ENCODE peak calls at places on chromosomes 7 and 10, in four cellular contexts. One of them, this sample, is unnamed.

GRCh38 chr10:28382520-28383269 is 79.8 kb upstream of the MPP7 start:
- DNase-seq in astrocyte: peak
- DNase-seq in HCT116: no peak
- DNase-seq in GM23248: peak
- DNase-seq in this sample: no peak

GRCh38 chr10:113177163-113177935 is 227.3 kb downstream of the TCF7L2 start:
- DNase-seq in astrocyte: no peak
- DNase-seq in HCT116: no peak
- DNase-seq in GM23248: no peak
- DNase-seq in this sample: no peak

GRCh38 chr10:25852364-25852941 is 81.6 kb upstream of the MYO3A start:
- DNase-seq in astrocyte: no peak
- DNase-seq in HCT116: no peak
- DNase-seq in GM23248: no peak
- DNase-seq in this sample: no peak

GRCh38 chr10:21668831-21669230 is 134.8 kb downstream of the MLLT10 start:
- DNase-seq in astrocyte: no peak
- DNase-seq in HCT116: no peak
- DNase-seq in GM23248: no peak
- DNase-seq in this sample: no peak

GRCh38 chr10:45160266-45160665 is 155.1 kb downstream of the OR13A1 start:
- DNase-seq in astrocyte: peak
- DNase-seq in HCT116: no peak
- DNase-seq in GM23248: peak
- DNase-seq in this sample: no peak

GRCh38 chr10:46289209-46289810 is 2.5 kb downstream of the ANTXRL start:
- DNase-seq in astrocyte: no peak
- DNase-seq in HCT116: no peak
- DNase-seq in GM23248: no peak
- DNase-seq in this sample: no peak

GRCh38 chr10:6221971-6222751 is 19.4 kb downstream of the PFKFB3 start:
- DNase-seq in astrocyte: peak
- DNase-seq in HCT116: no peak
- DNase-seq in GM23248: peak
- DNase-seq in this sample: no peak

GRCh38 chr7:134605978-134606923 is 40.4 kb upstream of the BPGM start:
- DNase-seq in astrocyte: peak
- DNase-seq in HCT116: peak
- DNase-seq in GM23248: peak
- DNase-seq in this sample: peak

GRCh38 chr10:79375321-79376077 is 28.2 kb downstream of the PPIF start:
- DNase-seq in astrocyte: peak
- DNase-seq in HCT116: no peak
- DNase-seq in GM23248: peak
- DNase-seq in this sample: no peak

GRCh38 chr7:21194936-21195335 is 232.9 kb upstream of the SP4 start:
- DNase-seq in astrocyte: no peak
- DNase-seq in HCT116: no peak
- DNase-seq in GM23248: no peak
- DNase-seq in this sample: no peak

GRCh38 chr7:157693071-157693520 is 356.3 kb downstream of the DNAJB6 start:
- DNase-seq in astrocyte: no peak
- DNase-seq in HCT116: no peak
- DNase-seq in GM23248: no peak
- DNase-seq in this sample: no peak

GRCh38 chr10:28137907-28138880 is 139.3 kb upstream of the ODAD2 start:
- DNase-seq in astrocyte: peak
- DNase-seq in HCT116: peak
- DNase-seq in GM23248: peak
- DNase-seq in this sample: no peak

GRCh38 chr7:123867220-123867619 is 22.3 kb downstream of the HYAL4 start:
- DNase-seq in astrocyte: no peak
- DNase-seq in HCT116: no peak
- DNase-seq in GM23248: peak
- DNase-seq in this sample: peak

GRCh38 chr10:8776926-8777625 is 722.6 kb downstream of the GATA3 start:
- DNase-seq in astrocyte: no peak
- DNase-seq in HCT116: no peak
- DNase-seq in GM23248: no peak
- DNase-seq in this sample: no peak

GRCh38 chr10:124732931-124733536 is 11.1 kb downstream of the FAM53B start:
- DNase-seq in astrocyte: peak
- DNase-seq in HCT116: no peak
- DNase-seq in GM23248: no peak
- DNase-seq in this sample: peak

GRCh38 chr10:52801951-52802350 is 29.4 kb upstream of the MBL2 start:
- DNase-seq in astrocyte: peak
- DNase-seq in HCT116: no peak
- DNase-seq in GM23248: peak
- DNase-seq in this sample: no peak

GRCh38 chr10:93462881-93463280 is 19.3 kb downstream of the MYOF start:
- DNase-seq in astrocyte: peak
- DNase-seq in HCT116: no peak
- DNase-seq in GM23248: peak
- DNase-seq in this sample: no peak

GRCh38 chr10:71945819-71946474 is 18.2 kb upstream of the CHST3 start:
- DNase-seq in astrocyte: no peak
- DNase-seq in HCT116: no peak
- DNase-seq in GM23248: no peak
- DNase-seq in this sample: no peak

GRCh38 chr10:36764823-36765222 is 360.6 kb upstream of the ANKRD30A start:
- DNase-seq in astrocyte: no peak
- DNase-seq in HCT116: no peak
- DNase-seq in GM23248: no peak
- DNase-seq in this sample: no peak

DNA sequence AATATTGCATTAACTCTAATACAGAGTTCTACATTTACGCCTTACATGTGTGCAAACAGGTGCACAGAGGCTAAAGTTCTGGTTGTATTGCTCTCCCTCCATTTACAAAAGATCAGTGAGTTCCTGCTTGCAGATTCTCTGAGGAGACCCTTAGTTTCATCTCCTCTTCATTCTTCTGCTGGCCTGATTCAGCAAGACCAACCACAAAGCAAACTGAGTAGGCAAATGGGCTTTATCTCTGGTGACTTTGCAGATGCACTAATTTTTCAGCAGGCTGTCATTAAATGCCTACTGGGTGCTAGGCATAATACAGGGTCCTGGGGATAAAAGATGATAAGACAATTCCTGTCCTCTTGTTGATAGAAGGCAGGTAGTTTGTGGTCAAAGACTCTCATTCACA is 56.4 kb downstream of the MET start:
- DNase-seq in astrocyte: no peak
- DNase-seq in HCT116: no peak
- DNase-seq in GM23248: no peak
- DNase-seq in this sample: peak
- H2AFZ ChIP-seq in astrocyte: no peak
- H2AFZ ChIP-seq in HCT116: no peak
- H2AFZ ChIP-seq in GM23248: no peak
- H2AFZ ChIP-seq in this sample: no peak

GRCh38 chr7:2979276-2979675 is 64.4 kb downstream of the CARD11 start:
- DNase-seq in astrocyte: no peak
- DNase-seq in HCT116: no peak
- DNase-seq in GM23248: no peak
- DNase-seq in this sample: peak
- H3K4me2 ChIP-seq in astrocyte: no peak
- H3K4me2 ChIP-seq in HCT116: no peak
- H3K4me2 ChIP-seq in GM23248: no peak
- H3K4me2 ChIP-seq in this sample: peak

DNA sequence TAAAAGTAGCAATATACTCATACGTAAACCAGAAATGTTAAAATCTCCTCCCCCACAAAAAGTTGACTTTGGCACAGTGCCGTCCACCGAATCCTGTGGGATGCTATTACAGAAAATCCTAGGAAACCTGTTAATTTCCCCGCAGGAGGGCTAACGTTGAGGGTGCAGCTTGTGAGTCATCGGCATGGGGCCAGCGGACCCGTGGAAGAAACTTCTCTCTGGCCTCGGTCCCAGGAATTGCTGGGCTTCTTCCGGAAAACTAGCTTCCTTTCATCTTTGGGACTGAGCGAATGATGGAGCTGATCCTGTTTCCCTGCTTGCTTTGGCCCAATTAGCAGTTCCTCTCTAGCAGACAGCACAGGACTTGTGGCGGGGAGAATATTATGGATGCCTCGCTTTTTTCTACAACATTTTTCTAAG is 13.4 kb downstream of the CRYGN start:
- DNase-seq in astrocyte: peak
- DNase-seq in HCT116: peak
- DNase-seq in GM23248: peak
- DNase-seq in this sample: no peak
- H2AFZ ChIP-seq in astrocyte: no peak
- H2AFZ ChIP-seq in HCT116: peak
- H2AFZ ChIP-seq in GM23248: no peak
- H2AFZ ChIP-seq in this sample: no peak

DNA sequence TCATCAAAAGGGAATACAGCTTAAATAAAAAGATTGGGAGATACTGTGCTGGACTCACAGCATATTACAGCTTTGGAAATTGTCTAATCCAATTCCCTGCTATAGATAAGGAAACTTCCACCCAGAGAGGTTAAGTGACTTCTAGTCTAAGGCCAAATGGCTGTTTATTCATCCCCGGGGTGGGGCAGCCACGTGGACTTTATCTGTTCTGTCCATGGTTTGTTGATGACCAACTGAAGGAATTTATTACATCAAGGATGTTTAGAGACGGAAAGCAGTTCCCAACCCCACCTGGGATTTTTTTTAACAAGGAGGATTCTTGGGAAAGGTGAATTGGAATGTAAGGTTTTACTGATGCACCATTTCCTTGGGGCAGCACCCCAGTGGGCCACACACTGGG is 88.6 kb downstream of the ATXN7L1 start:
- DNase-seq in astrocyte: no peak
- DNase-seq in HCT116: no peak
- DNase-seq in GM23248: no peak
- DNase-seq in this sample: no peak
- H3K4me2 ChIP-seq in astrocyte: no peak
- H3K4me2 ChIP-seq in HCT116: peak
- H3K4me2 ChIP-seq in GM23248: no peak
- H3K4me2 ChIP-seq in this sample: no peak

GRCh38 chr10:18773180-18773579 is 113.9 kb downstream of the ARL5B start:
- DNase-seq in astrocyte: no peak
- DNase-seq in HCT116: no peak
- DNase-seq in GM23248: no peak
- DNase-seq in this sample: no peak
- H2AFZ ChIP-seq in astrocyte: no peak
- H2AFZ ChIP-seq in HCT116: no peak
- H2AFZ ChIP-seq in GM23248: no peak
- H2AFZ ChIP-seq in this sample: no peak

GRCh38 chr7:50781371-50781770 is 1.3 kb downstream of the GRB10 start:
- DNase-seq in astrocyte: no peak
- DNase-seq in HCT116: no peak
- DNase-seq in GM23248: no peak
- DNase-seq in this sample: no peak
- H3K4me2 ChIP-seq in astrocyte: peak
- H3K4me2 ChIP-seq in HCT116: no peak
- H3K4me2 ChIP-seq in GM23248: peak
- H3K4me2 ChIP-seq in this sample: no peak

GRCh38 chr7:24908757-24909156 is 71.2 kb downstream of the OSBPL3 start:
- DNase-seq in astrocyte: no peak
- DNase-seq in HCT116: no peak
- DNase-seq in GM23248: no peak
- DNase-seq in this sample: no peak

GRCh38 chr7:24907311-24907886 is 72.6 kb downstream of the OSBPL3 start:
- DNase-seq in astrocyte: peak
- DNase-seq in HCT116: peak
- DNase-seq in GM23248: peak
- DNase-seq in this sample: no peak

GRCh38 chr7:24905996-24906770 is 73.8 kb downstream of the OSBPL3 start:
- DNase-seq in astrocyte: no peak
- DNase-seq in HCT116: peak
- DNase-seq in GM23248: peak
- DNase-seq in this sample: no peak

GRCh38 chr7:24910551-24911212 is 69.3 kb downstream of the OSBPL3 start:
- DNase-seq in astrocyte: no peak
- DNase-seq in HCT116: no peak
- DNase-seq in GM23248: no peak
- DNase-seq in this sample: no peak

DNA sequence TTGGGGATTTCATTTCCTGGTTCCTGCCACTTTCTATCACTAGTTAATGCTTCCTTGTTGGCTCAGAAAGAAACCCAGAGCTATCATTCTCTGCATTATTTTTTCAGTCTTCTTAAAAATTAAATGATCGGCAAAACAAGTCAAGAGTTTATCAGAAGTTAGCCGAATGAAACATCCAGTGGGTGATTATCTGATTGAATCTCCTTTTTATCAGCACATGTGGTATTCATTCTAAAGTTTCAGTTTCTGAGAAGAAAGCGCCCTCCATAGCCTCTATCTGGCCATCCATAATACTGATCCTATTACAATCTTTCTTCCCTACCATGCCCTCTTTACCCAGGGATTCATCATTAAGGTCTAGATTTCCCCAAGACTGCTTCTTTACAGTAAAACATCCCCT is 71.8 kb downstream of the OSBPL3 start:
- DNase-seq in astrocyte: no peak
- DNase-seq in HCT116: no peak
- DNase-seq in GM23248: no peak
- DNase-seq in this sample: no peak
- H2AFZ ChIP-seq in astrocyte: no peak
- H2AFZ ChIP-seq in HCT116: no peak
- H2AFZ ChIP-seq in GM23248: no peak
- H2AFZ ChIP-seq in this sample: no peak

DNA sequence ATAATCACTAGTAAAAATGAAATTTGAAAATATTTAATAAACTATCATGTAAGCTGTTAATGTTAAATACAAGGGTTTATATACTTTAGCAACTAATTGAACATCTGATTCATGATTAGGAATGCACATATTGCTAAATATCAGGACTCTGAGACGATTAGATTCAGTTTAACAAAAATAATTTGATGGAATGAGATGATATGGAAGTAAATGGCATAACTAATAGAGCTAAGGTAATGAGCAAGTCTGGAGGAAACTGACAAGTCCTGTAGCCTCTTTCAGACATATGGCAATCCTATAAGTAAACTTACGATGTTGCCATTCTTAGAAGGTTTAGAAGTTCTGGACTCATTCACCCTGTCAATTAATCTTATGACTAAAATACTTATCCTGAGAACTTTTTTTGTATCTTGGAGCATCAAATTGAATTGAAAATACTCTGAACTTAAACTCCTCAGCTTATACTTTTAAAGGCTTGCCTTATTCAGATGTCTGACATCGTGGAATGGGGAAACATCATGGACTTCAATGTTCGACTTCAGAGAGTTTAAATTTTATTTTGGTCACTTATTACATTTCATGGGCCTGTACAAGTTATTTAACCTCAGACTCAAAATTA is 294.9 kb upstream of the DGKB start:
- DNase-seq in astrocyte: peak
- DNase-seq in HCT116: no peak
- DNase-seq in GM23248: peak
- DNase-seq in this sample: no peak
- H3K4me2 ChIP-seq in astrocyte: peak
- H3K4me2 ChIP-seq in HCT116: peak
- H3K4me2 ChIP-seq in GM23248: no peak
- H3K4me2 ChIP-seq in this sample: no peak

This sample was measured in MM.1S.